ENCODE peak calls at places on chromosomes 12 and 14, in four cellular contexts. M, B, Y and T are unnamed samples.

GRCh38 chr14:92687681-92688433 is 60.6 kb downstream of the LGMN start:
- DNase-seq in M (no peak), B (peak), Y (no peak), T (no peak)

GRCh38 chr12:38056701-38057689 is 259.6 kb upstream of the ALG10B start:
- DNase-seq in M (peak), B (no peak), Y (no peak), T (no peak)

GRCh38 chr14:105168496-105168978 is at the start of gene JAG2:
- DNase-seq in M (no peak), B (peak), Y (peak), T (peak)

GRCh38 chr12:66662179-66662578 is 16.7 kb downstream of the GRIP1 start:
- DNase-seq in M (no peak), B (no peak), Y (no peak), T (no peak)

GRCh38 chr14:58216544-58216943 is 16.6 kb downstream of the ACTR10 start:
- DNase-seq in M (no peak), B (no peak), Y (no peak), T (no peak)

GRCh38 chr12:62438098-62438692 is 28.4 kb upstream of the MON2 start:
- DNase-seq in M (peak), B (peak), Y (peak), T (peak)

GRCh38 chr12:101945361-101946232 is 68.2 kb downstream of the DRAM1 start:
- DNase-seq in M (no peak), B (no peak), Y (no peak), T (peak)

GRCh38 chr14:106277503-106277902 is 751.1 kb downstream of the TMEM121 start:
- DNase-seq in M (peak), B (no peak), Y (no peak), T (no peak)

GRCh38 chr14:71638523-71639196 is 293.6 kb upstream of the RGS6 start:
- DNase-seq in M (no peak), B (no peak), Y (no peak), T (no peak)

GRCh38 chr12:15856097-15856982 is 25.8 kb upstream of the STRAP start:
- DNase-seq in M (peak), B (peak), Y (peak), T (peak)

GRCh38 chr14:34649344-34649743 is 19.4 kb upstream of the SNX6 start:
- DNase-seq in M (no peak), B (no peak), Y (no peak), T (peak)

GRCh38 chr12:121252712-121253345 is 42.9 kb downstream of the P2RX4 start:
- DNase-seq in M (no peak), B (no peak), Y (no peak), T (no peak)

DNA sequence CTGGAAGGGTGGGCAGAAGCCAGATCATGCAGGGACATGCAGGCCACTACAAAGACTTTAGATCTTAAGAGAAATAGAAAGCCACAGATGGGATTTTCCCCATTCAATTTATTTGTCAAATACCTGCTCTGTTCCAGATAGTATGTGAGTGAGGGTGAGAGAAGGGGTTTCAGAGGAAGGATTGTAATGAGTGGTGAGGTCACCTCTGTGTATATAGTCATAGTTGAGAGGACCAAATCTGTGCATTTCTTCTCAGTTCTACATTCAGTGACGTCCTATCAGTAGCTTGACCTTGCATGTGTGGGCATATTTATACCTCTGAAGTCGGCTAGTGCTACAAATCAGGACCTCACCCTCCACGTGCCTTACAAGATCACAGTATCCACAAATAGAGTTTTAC is 31.2 kb upstream of the RBM19 start:
- DNase-seq in M (no peak), B (no peak), Y (no peak), T (no peak)
- H3K4me3 ChIP-seq in M (no peak), B (no peak), Y (no peak), T (no peak)

GRCh38 chr14:83071888-83072501 is 1538.3 kb upstream of the SEL1L start:
- DNase-seq in M (no peak), B (no peak), Y (no peak), T (no peak)
- TF ChIP-seq CTCF in M (peak), B (peak), Y (no peak), T (no peak)

GRCh38 chr12:41459815-41460214 is 271.7 kb downstream of the PDZRN4 start:
- DNase-seq in M (no peak), B (no peak), Y (no peak), T (no peak)
- H3K4me3 ChIP-seq in M (no peak), B (no peak), Y (no peak), T (no peak)

DNA sequence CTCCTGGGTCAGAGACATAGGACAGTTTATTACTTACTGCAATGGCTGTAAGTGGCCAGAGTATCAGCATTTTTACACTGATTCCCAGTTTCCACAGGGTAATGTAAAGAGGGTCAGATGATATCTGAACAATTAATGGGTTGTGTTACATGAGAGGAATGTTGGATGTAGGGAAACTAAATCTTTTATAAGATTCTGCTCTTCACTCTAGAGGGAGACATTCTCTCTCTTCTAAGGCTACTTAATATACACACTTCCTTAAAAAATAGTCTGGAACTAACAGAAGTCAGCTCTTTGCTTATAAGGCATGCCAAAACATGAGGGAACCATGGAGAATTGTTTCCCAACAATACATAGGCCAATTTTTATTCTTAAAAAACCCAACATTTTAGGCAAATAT is 389.8 kb downstream of the ETNK1 start:
- DNase-seq in M (no peak), B (no peak), Y (no peak), T (peak)
- TF ChIP-seq CTCF in M (no peak), B (no peak), Y (no peak), T (no peak)

GRCh38 chr14:76380991-76381390 is 5.1 kb downstream of the ESRRB start:
- DNase-seq in M (no peak), B (no peak), Y (no peak), T (no peak)
- H3K4me3 ChIP-seq in M (no peak), B (no peak), Y (no peak), T (no peak)

GRCh38 chr14:102297436-102298170 is 7.4 kb downstream of the MOK start:
- DNase-seq in M (no peak), B (no peak), Y (no peak), T (no peak)

GRCh38 chr14:102293784-102294183 is 11.2 kb downstream of the MOK start:
- DNase-seq in M (no peak), B (no peak), Y (no peak), T (peak)

GRCh38 chr14:102292446-102292845 is 12.5 kb downstream of the MOK start:
- DNase-seq in M (no peak), B (no peak), Y (no peak), T (no peak)

GRCh38 chr14:102295301-102295700 is 9.7 kb downstream of the MOK start:
- DNase-seq in M (no peak), B (no peak), Y (no peak), T (peak)
- TF ChIP-seq CTCF in M (no peak), B (peak), Y (no peak), T (peak)

GRCh38 chr14:74426202-74426582 is at the start of gene SYNDIG1L:
- DNase-seq in M (no peak), B (no peak), Y (no peak), T (no peak)

GRCh38 chr14:74424606-74425005 is 1.4 kb downstream of the SYNDIG1L start:
- DNase-seq in M (no peak), B (no peak), Y (no peak), T (no peak)

GRCh38 chr14:74429221-74429691 is 3.2 kb upstream of the SYNDIG1L start:
- DNase-seq in M (no peak), B (no peak), Y (no peak), T (no peak)

GRCh38 chr14:74427651-74428050 is 1.6 kb upstream of the SYNDIG1L start:
- DNase-seq in M (no peak), B (no peak), Y (no peak), T (no peak)

DNA sequence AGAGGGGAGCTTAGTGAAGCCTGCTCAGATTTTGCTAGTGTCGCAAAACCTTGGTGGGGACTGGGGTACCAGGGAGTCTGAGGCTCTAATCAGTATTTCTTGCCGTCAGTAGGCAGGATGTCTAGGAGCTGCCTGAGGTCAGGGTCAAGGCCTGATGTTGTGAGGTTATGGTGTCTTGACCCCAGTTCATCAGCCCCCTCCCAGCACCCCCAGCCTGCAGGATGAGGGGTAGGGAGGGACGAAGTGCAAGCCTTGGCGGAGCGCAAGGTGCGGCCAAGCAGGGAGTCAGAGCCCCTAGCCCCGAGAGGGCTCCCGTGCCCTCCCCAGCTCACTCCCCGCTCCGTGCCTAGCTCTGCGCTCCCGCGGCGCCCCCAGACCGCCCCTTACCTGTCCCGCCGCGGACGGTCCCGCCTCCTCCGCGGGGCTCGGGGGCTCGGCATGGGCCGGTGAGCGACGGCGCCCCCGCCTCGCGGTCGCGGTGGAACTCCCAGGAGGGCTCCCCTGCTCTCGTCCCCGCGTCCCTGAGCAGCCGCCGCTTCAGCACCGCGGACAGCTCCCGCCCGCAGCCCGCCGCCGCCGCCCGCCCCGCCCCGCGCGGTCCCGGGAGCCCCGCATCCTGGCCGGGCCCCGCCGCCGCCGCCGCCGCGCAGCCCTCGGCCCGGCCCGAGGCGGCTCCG is 347 bp downstream of the SYNDIG1L start:
- DNase-seq in M (no peak), B (peak), Y (no peak), T (no peak)
- H3K4me3 ChIP-seq in M (no peak), B (no peak), Y (no peak), T (no peak)